ENCODE peak calls at places on chromosome 21, in seven cellular contexts. A, H, F, C, G, S and J are unnamed samples.
A peak's percentile ranks its signal among the peaks of the same experiment; 100 is the strongest.

GRCh38 chr21:38343691-38344090 is 86.9 kb downstream of the KCNJ15 start:
- DNase-seq in F (peak; percentile 93), G (no peak), S (no peak), A (no peak), C (peak; percentile 80), H (no peak), J (no peak)

GRCh38 chr21:32886339-32886738 is 114.8 kb upstream of the PAXBP1 start:
- DNase-seq in S (no peak), C (no peak), H (no peak), G (no peak), F (no peak), A (no peak), J (no peak)

GRCh38 chr21:45505416-45506021 is 36.7 kb downstream of the SLC19A1 start:
- DNase-seq in A (no peak), H (no peak), F (no peak), C (peak; percentile 61), S (no peak), G (no peak), J (no peak)

GRCh38 chr21:22536511-22536910 is 1538.3 kb downstream of the NCAM2 start:
- DNase-seq in A (no peak), C (no peak), H (no peak), G (no peak), F (no peak), S (peak; percentile 62), J (no peak)

GRCh38 chr21:27681038-27681437 is 714.1 kb upstream of the ADAMTS5 start:
- DNase-seq in F (no peak), S (no peak), G (no peak), A (no peak), H (no peak), C (no peak), J (peak; percentile 7)

GRCh38 chr21:40575983-40576382 is 271.0 kb downstream of the DSCAM start:
- DNase-seq in A (no peak), F (no peak), C (no peak), H (no peak), G (no peak), S (no peak), J (no peak)

GRCh38 chr21:43034098-43034497 is 41.5 kb downstream of the CBS start:
- DNase-seq in S (no peak), F (no peak), G (no peak), H (no peak), C (no peak), A (no peak), J (no peak)

GRCh38 chr21:39661121-39661520 is 48.4 kb downstream of the B3GALT5 start:
- DNase-seq in F (no peak), S (no peak), H (no peak), A (no peak), C (peak; percentile 39), G (no peak), J (no peak)

GRCh38 chr21:44890338-44890931 is 16.9 kb upstream of the PTTG1IP start:
- DNase-seq in S (no peak), H (no peak), C (no peak), F (no peak), A (no peak), G (no peak), J (no peak)

GRCh38 chr21:15273244-15273643 is 208.4 kb upstream of the NRIP1 start:
- DNase-seq in H (no peak), G (no peak), S (no peak), A (no peak), C (no peak), F (no peak), J (no peak)

GRCh38 chr21:43842742-43843141 is 22.3 kb upstream of the AGPAT3 start:
- DNase-seq in H (no peak), C (no peak), S (no peak), F (no peak), A (no peak), G (no peak), J (no peak)

GRCh38 chr21:7951854-7952519 is 2569.4 kb upstream of the TPTE start:
- DNase-seq in C (no peak), F (no peak), S (no peak), A (no peak), H (no peak), G (no peak), J (no peak)

GRCh38 chr21:34845521-34846213 is 176.9 kb downstream of the CLIC6 start:
- DNase-seq in H (no peak), G (no peak), F (no peak), A (no peak), C (peak; percentile 72), S (peak; percentile 79), J (no peak)

GRCh38 chr21:20507783-20508182 is 490.4 kb upstream of the NCAM2 start:
- DNase-seq in S (no peak), C (no peak), A (no peak), H (no peak), G (no peak), F (no peak), J (no peak)

GRCh38 chr21:32516729-32517649 is 68.3 kb downstream of the TCP10L start:
- DNase-seq in H (no peak), F (no peak), C (no peak), S (peak; percentile 29), A (no peak), G (no peak), J (peak; percentile 65)

GRCh38 chr21:46045154-46045553 is 52.8 kb upstream of the COL6A2 start:
- DNase-seq in A (no peak), G (no peak), C (no peak), H (no peak), S (no peak), F (no peak), J (no peak)

GRCh38 chr21:25025596-25025995 is 581.7 kb downstream of the MRPL39 start:
- DNase-seq in A (no peak), C (no peak), H (no peak), F (no peak), S (no peak), G (no peak), J (no peak)

GRCh38 chr21:43598416-43599120 is 60.7 kb downstream of the HSF2BP start:
- DNase-seq in A (no peak), S (peak; percentile 43), G (no peak), F (no peak), H (no peak), C (no peak), J (no peak)

GRCh38 chr21:41703857-41704501 is 62.9 kb downstream of the RIPK4 start:
- DNase-seq in H (no peak), G (no peak), C (no peak), F (no peak), S (no peak), A (no peak), J (no peak)

GRCh38 chr21:35394634-35395369 is 345.7 kb upstream of the RUNX1 start:
- DNase-seq in S (no peak), C (no peak), G (no peak), H (no peak), A (no peak), F (no peak), J (no peak)

GRCh38 chr21:26966978-26967913 is at the start of gene ADAMTS5:
- DNase-seq in H (peak; percentile 74), F (peak; percentile 59), G (no peak), S (no peak), A (no peak), C (peak; percentile 64), J (peak; percentile 45)

GRCh38 chr21:29712818-29713217 is 227.0 kb downstream of the GRIK1 start:
- DNase-seq in S (no peak), G (no peak), C (no peak), H (no peak), F (no peak), A (no peak), J (no peak)

GRCh38 chr21:26962516-26963305 is 4.2 kb downstream of the ADAMTS5 start:
- DNase-seq in H (no peak), C (no peak), A (no peak), G (no peak), S (peak; percentile 64), F (no peak), J (peak; percentile 65)

GRCh38 chr21:41808094-41808493 is 41.2 kb upstream of the RIPK4 start:
- DNase-seq in H (no peak), S (no peak), C (no peak), G (no peak), F (no peak), A (no peak), J (no peak)

GRCh38 chr21:34190576-34191301 is 117.4 kb downstream of the MRPS6 start:
- DNase-seq in H (no peak), G (no peak), S (no peak), C (no peak), F (no peak), A (no peak), J (no peak)

GRCh38 chr21:46109251-46110221 is 11.6 kb downstream of the COL6A2 start:
- DNase-seq in C (peak; percentile 64), G (no peak), F (no peak), A (no peak), S (no peak), H (peak; percentile 30), J (no peak)

GRCh38 chr21:41369105-41369914 is 7.5 kb downstream of the MX2 start:
- DNase-seq in F (no peak), C (peak; percentile 63), G (no peak), A (no peak), S (no peak), H (no peak), J (no peak)

GRCh38 chr21:34743831-34744230 is 75.0 kb downstream of the CLIC6 start:
- DNase-seq in F (peak; percentile 66), A (no peak), S (peak; percentile 35), G (no peak), H (no peak), C (no peak), J (peak; percentile 65)

GRCh38 chr21:38853421-38853919 is 47.7 kb downstream of the ETS2 start:
- DNase-seq in H (no peak), F (no peak), A (no peak), G (no peak), C (no peak), S (peak; percentile 48), J (no peak)

GRCh38 chr21:44892095-44892494 is 18.6 kb upstream of the PTTG1IP start:
- DNase-seq in F (no peak), C (no peak), A (no peak), S (no peak), H (no peak), G (no peak), J (no peak)

GRCh38 chr21:26795866-26796329 is 49.3 kb downstream of the ADAMTS1 start:
- DNase-seq in A (no peak), F (peak; percentile 45), S (peak; percentile 86), G (no peak), H (no peak), C (no peak), J (peak; percentile 85)